ENCODE peak calls at places on chromosomes 11 and 22, in four cellular contexts. F, P, J and W are unnamed samples.

GRCh38 chr11:60994450-60995135 is 23.1 kb downstream of the CD6 start:
- DNase-seq in P (no peak), F (no peak), J (no peak), W (no peak)

GRCh38 chr11:77589181-77589520 is 602 bp upstream of the AQP11 start:
- DNase-seq in J (no peak), F (no peak), P (no peak), W (no peak)

GRCh38 chr11:118533769-118534729 is 3.1 kb downstream of the TMEM25 start:
- DNase-seq in F (no peak), P (no peak), J (no peak), W (no peak)

GRCh38 chr11:61345170-61345610 is 12.2 kb downstream of the TKFC start:
- DNase-seq in J (no peak), F (no peak), P (no peak), W (no peak)

GRCh38 chr11:78205691-78206090 is 17.0 kb downstream of the USP35 start:
- DNase-seq in P (no peak), F (no peak), J (no peak), W (no peak)

GRCh38 chr22:17549183-17549582 is 14.1 kb upstream of the SLC25A18 start:
- DNase-seq in J (no peak), P (no peak), F (no peak), W (no peak)

GRCh38 chr11:76158394-76159302 is 47.7 kb downstream of the WNT11 start:
- DNase-seq in P (no peak), J (no peak), F (no peak), W (no peak)

GRCh38 chr11:59176330-59176729 is 4.4 kb downstream of the DTX4 start:
- DNase-seq in J (no peak), F (no peak), P (no peak), W (no peak)

GRCh38 chr22:44574057-44574456 is 76.0 kb upstream of the RTL6 start:
- DNase-seq in P (no peak), F (peak), J (peak), W (peak)

GRCh38 chr11:93741882-93742226 is 382 bp downstream of the C11orf54 start:
- DNase-seq in F (peak), J (peak), P (no peak), W (no peak)

GRCh38 chr11:130471731-130472433 is 23.4 kb downstream of the ADAMTS15 start:
- DNase-seq in P (no peak), J (no peak), F (no peak), W (no peak)

GRCh38 chr22:48697223-48697622 is 1130.5 kb downstream of the BRD1 start:
- DNase-seq in F (no peak), P (no peak), J (no peak), W (no peak)

GRCh38 chr11:119320593-119321524 is 3.9 kb upstream of the MCAM start:
- DNase-seq in P (no peak), F (peak), J (peak), W (peak)

GRCh38 chr22:40819741-40820140 is 595 bp upstream of the SLC25A17 start:
- DNase-seq in P (no peak), F (no peak), J (no peak), W (no peak)

GRCh38 chr22:49562685-49563249 is 264.9 kb downstream of the BRD1 start:
- DNase-seq in J (no peak), F (no peak), P (no peak), W (no peak)

GRCh38 chr11:1848640-1849265 is 4.1 kb upstream of the LSP1 start:
- DNase-seq in P (no peak), F (no peak), J (no peak), W (no peak)

GRCh38 chr11:126308271-126308671 is 4.4 kb downstream of the DCPS start:
- DNase-seq in P (no peak), J (no peak), F (no peak), W (no peak)

GRCh38 chr22:17350292-17350691 is 19.0 kb upstream of the CECR2 start:
- DNase-seq in F (no peak), J (no peak), P (no peak), W (no peak)

GRCh38 chr11:4430060-4430459 is 19.0 kb upstream of the OR52K2 start:
- DNase-seq in P (no peak), F (no peak), J (no peak), W (no peak)

GRCh38 chr22:27994481-27995331 is 75.7 kb upstream of the PITPNB start:
- DNase-seq in P (no peak), F (no peak), J (no peak), W (peak)

GRCh38 chr22:23219787-23220484 is 39.6 kb downstream of the BCR start:
- DNase-seq in F (peak), J (peak), P (no peak), W (peak)

GRCh38 chr11:12845739-12846358 is 163.3 kb upstream of the RASSF10 start:
- DNase-seq in J (no peak), P (no peak), F (peak), W (no peak)

GRCh38 chr11:117970400-117971024 is 15.7 kb upstream of the IL10RA start:
- DNase-seq in J (no peak), P (no peak), F (peak), W (peak)

GRCh38 chr22:23067023-23067650 is 3.2 kb upstream of the GNAZ start:
- DNase-seq in P (peak), J (no peak), F (no peak), W (peak)

GRCh38 chr22:38129021-38129420 is 18.5 kb upstream of the BAIAP2L2 start:
- DNase-seq in J (no peak), F (no peak), P (no peak), W (no peak)

GRCh38 chr22:37022483-37023337 is 3.2 kb downstream of the MPST start:
- DNase-seq in P (no peak), F (no peak), J (no peak), W (no peak)

GRCh38 chr11:70170596-70171210 is 32.4 kb upstream of the FADD start:
- DNase-seq in F (no peak), P (no peak), J (no peak), W (no peak)

GRCh38 chr11:73956876-73957653 is 6.2 kb downstream of the DNAJB13 start:
- DNase-seq in J (no peak), P (no peak), F (no peak), W (no peak)

GRCh38 chr11:112174789-112175595 is at the start of gene BCO2:
- DNase-seq in J (peak), P (peak), F (peak), W (peak)

GRCh38 chr11:66068923-66069714 is 953 bp upstream of the PACS1 start:
- DNase-seq in J (peak), F (peak), P (no peak), W (no peak)

GRCh38 chr22:49260681-49261580 is 566.7 kb downstream of the BRD1 start:
- DNase-seq in P (no peak), F (no peak), J (no peak), W (peak)

GRCh38 chr11:106585061-106585460 is 433.2 kb downstream of the GUCY1A2 start:
- DNase-seq in J (peak), P (no peak), F (no peak), W (no peak)

GRCh38 chr11:111310088-111310487 is 11.7 kb downstream of the POU2AF3 start:
- DNase-seq in F (no peak), J (no peak), P (no peak), W (no peak)

GRCh38 chr11:95501761-95502266 is 270.8 kb upstream of the SESN3 start:
- DNase-seq in F (no peak), J (no peak), P (no peak), W (no peak)
- TF ChIP-seq CTCF in F (no peak), J (no peak), P (no peak), W (no peak)

GRCh38 chr22:46754110-46754799 is 8.2 kb upstream of the TBC1D22A start:
- DNase-seq in P (peak), J (peak), F (peak), W (peak)
- H3K27ac ChIP-seq in P (peak), J (peak), F (peak), W (peak)

GRCh38 chr11:19905280-19905853 is 192.7 kb downstream of the NAV2 start:
- DNase-seq in F (no peak), J (peak), P (no peak), W (no peak)
- TF ChIP-seq CTCF in F (peak), J (peak), P (no peak), W (peak)

GRCh38 chr11:115276799-115277198 is 227.4 kb downstream of the CADM1 start:
- DNase-seq in F (no peak), P (no peak), J (no peak), W (no peak)
- H3K27ac ChIP-seq in F (no peak), P (no peak), J (no peak), W (no peak)

DNA sequence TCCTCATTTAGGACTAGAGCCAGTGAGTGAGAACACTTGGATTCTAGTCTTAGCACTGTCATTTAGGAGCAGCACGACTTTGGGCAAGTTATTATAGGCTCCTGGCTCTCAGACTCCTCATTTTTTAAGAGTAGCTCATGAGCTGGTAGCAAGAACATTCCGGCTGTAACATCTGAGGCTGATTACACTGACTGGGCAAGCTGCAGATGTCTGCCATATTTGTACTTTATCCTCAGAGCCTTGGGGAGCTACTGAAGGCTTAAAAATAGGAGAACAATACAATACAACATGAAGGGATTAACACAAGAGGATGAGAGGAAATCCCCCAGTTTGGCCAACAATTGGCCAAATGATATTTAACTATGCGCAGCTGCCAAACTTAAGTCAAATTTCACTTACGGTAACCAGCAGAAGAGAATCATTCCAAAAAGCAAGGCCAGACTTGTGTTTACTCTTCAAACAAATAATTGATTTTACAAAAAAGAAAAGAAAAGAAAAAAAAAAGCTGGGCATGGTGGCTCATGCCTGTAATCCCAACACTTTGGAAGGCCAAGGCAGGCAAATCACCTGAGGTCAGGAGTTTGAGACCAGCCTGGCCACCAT is 113.1 kb upstream of the ARHGAP42 start:
- DNase-seq in F (no peak), P (no peak), J (no peak), W (no peak)
- TF ChIP-seq CTCF in F (no peak), P (no peak), J (no peak), W (no peak)